ENCODE peak calls at places on chromosomes 5 and 9, in four cellular contexts. S, D, V and F are unnamed samples.

GRCh38 chr9:77738932-77739331 is 90.8 kb upstream of the GNA14 start:
- DNase-seq in D (no peak), S (no peak), V (no peak), F (no peak)

GRCh38 chr9:78239506-78239905 is 3.6 kb downstream of the CEP78 start:
- DNase-seq in S (no peak), D (no peak), V (no peak), F (peak; percentile 29)

GRCh38 chr5:144453753-144454152 is 283.1 kb downstream of the KCTD16 start:
- DNase-seq in S (no peak), V (no peak), D (no peak), F (no peak)

GRCh38 chr5:89703799-89704198 is 705.8 kb downstream of the CETN3 start:
- DNase-seq in S (peak; percentile 23), D (no peak), V (no peak), F (no peak)

GRCh38 chr5:89213584-89213983 is 330.6 kb upstream of the MEF2C start:
- DNase-seq in D (no peak), S (peak; percentile 68), V (no peak), F (no peak)

GRCh38 chr5:98774192-98775046 is 956 bp downstream of the RGMB start:
- DNase-seq in D (peak; percentile 52), V (peak; percentile 37), S (peak; percentile 80), F (peak; percentile 41)

GRCh38 chr5:168749391-168750100 is 170.4 kb upstream of the PANK3 start:
- DNase-seq in D (no peak), V (no peak), S (no peak), F (no peak)

GRCh38 chr5:173973614-173973969 is 15.4 kb upstream of the C5orf47 start:
- DNase-seq in D (no peak), S (no peak), V (no peak), F (peak; percentile 49)

GRCh38 chr9:116191757-116192415 is 38.3 kb downstream of the PAPPA start:
- DNase-seq in S (no peak), V (no peak), D (no peak), F (no peak)

GRCh38 chr5:65832603-65833228 is 93.7 kb upstream of the ERBIN start:
- DNase-seq in V (no peak), D (no peak), S (no peak), F (no peak)

GRCh38 chr5:141496038-141496437 is 7.2 kb downstream of the PCDHGC5 start:
- DNase-seq in D (no peak), S (peak; percentile 82), V (no peak), F (no peak)

GRCh38 chr5:389197-389821 is 53.7 kb upstream of the EXOC3 start:
- DNase-seq in D (no peak), S (no peak), V (no peak), F (no peak)

GRCh38 chr5:172345886-172346285 is 62.3 kb upstream of the UBTD2 start:
- DNase-seq in V (no peak), S (no peak), D (no peak), F (no peak)

GRCh38 chr5:32261198-32261597 is 51.5 kb downstream of the MTMR12 start:
- DNase-seq in V (no peak), D (no peak), S (no peak), F (no peak)

GRCh38 chr5:116451905-116452450 is 122.6 kb downstream of the SEMA6A start:
- DNase-seq in S (no peak), D (no peak), V (no peak), F (no peak)

GRCh38 chr5:158976035-158976434 is 123.7 kb downstream of the EBF1 start:
- DNase-seq in D (no peak), V (no peak), S (peak; percentile 87), F (no peak)

GRCh38 chr5:91840412-91840811 is 457.3 kb upstream of the ARRDC3 start:
- DNase-seq in S (no peak), D (no peak), V (no peak), F (no peak)

GRCh38 chr5:158695595-158696330 is 404.0 kb downstream of the EBF1 start:
- DNase-seq in D (peak; percentile 63), V (peak; percentile 57), S (peak; percentile 83), F (peak; percentile 41)

GRCh38 chr9:17003576-17004240 is 131.1 kb upstream of the CNTLN start:
- DNase-seq in S (peak; percentile 67), V (no peak), D (no peak), F (no peak)

GRCh38 chr9:115694014-115694413 is 459.6 kb upstream of the PAPPA start:
- DNase-seq in D (no peak), S (peak; percentile 97), V (no peak), F (no peak)

GRCh38 chr9:137236936-137237421 is 4.1 kb upstream of the TUBB4B start:
- DNase-seq in V (no peak), D (no peak), S (no peak), F (no peak)

GRCh38 chr5:150289551-150290390 is at the start of gene CAMK2A:
- DNase-seq in V (peak; percentile 80), D (no peak), S (no peak), F (no peak)

GRCh38 chr5:170151105-170151831 is 45.6 kb downstream of the FOXI1 start:
- DNase-seq in D (no peak), V (no peak), S (peak; percentile 91), F (no peak)

GRCh38 chr5:173855162-173855994 is 32.8 kb upstream of the CPEB4 start:
- DNase-seq in V (no peak), S (no peak), D (no peak), F (no peak)

GRCh38 chr9:83583151-83584014 is 39.6 kb upstream of the IDNK start:
- DNase-seq in S (peak; percentile 80), D (peak; percentile 28), V (no peak), F (peak; percentile 49)

GRCh38 chr5:40734986-40735385 is 20.8 kb downstream of the TTC33 start:
- DNase-seq in D (no peak), V (no peak), S (peak; percentile 10), F (no peak)

GRCh38 chr9:127085186-127085585 is 37.2 kb downstream of the ANGPTL2 start:
- DNase-seq in S (no peak), V (no peak), D (no peak), F (no peak)

GRCh38 chr5:32163785-32164184 is 10.3 kb downstream of the GOLPH3 start:
- DNase-seq in D (no peak), S (no peak), V (no peak), F (no peak)

GRCh38 chr9:73118898-73119554 is 32.6 kb upstream of the ANXA1 start:
- DNase-seq in D (no peak), S (peak; percentile 73), V (no peak), F (no peak)

GRCh38 chr5:16536246-16536645 is 70.6 kb upstream of the ZNF622 start:
- DNase-seq in D (no peak), S (no peak), V (no peak), F (no peak)

GRCh38 chr5:132215329-132215728 is 12.3 kb downstream of the P4HA2 start:
- DNase-seq in D (no peak), V (peak; percentile 78), S (peak; percentile 98), F (no peak)